ENCODE peak calls at places on chromosomes 1 and 21, in eight cellular contexts. Q is pancreas; P is heart right ventricle; N is left ventricle myocardium inferior; A is bronchial epithelial cell; U is MM.1S; M is DND-41; Y is CD8-positive, alpha-beta T cell. X is an unnamed sample.

GRCh38 chr1:162215902-162216301 is 146.4 kb downstream of the NOS1AP start:
- DNase-seq in A (peak), Y (no peak), Q (no peak), N (no peak), P (no peak), M (no peak), U (no peak), X (no peak)

GRCh38 chr1:219236095-219236494 is 62.4 kb downstream of the LYPLAL1 start:
- DNase-seq in A (no peak), Y (no peak), U (no peak), Q (no peak), M (no peak), P (no peak), N (no peak), X (no peak)

GRCh38 chr1:227369102-227369760 is 50.9 kb upstream of the CDC42BPA start:
- DNase-seq in P (no peak), Y (no peak), M (no peak), A (peak), Q (no peak), N (no peak), U (peak), X (no peak)

GRCh38 chr1:114009393-114009792 is 30.1 kb downstream of the OLFML3 start:
- DNase-seq in A (peak), P (no peak), Q (no peak), M (no peak), N (no peak), U (no peak), Y (no peak), X (no peak)

GRCh38 chr1:240987928-240988327 is 369.1 kb downstream of the RGS7 start:
- DNase-seq in Q (no peak), N (no peak), P (no peak), A (no peak), M (no peak), Y (no peak), U (no peak), X (no peak)

GRCh38 chr1:185694081-185694480 is 40.1 kb upstream of the HMCN1 start:
- DNase-seq in M (no peak), Q (peak), N (no peak), A (no peak), U (peak), P (no peak), Y (no peak), X (no peak)

GRCh38 chr21:46122758-46123683 is 25.1 kb downstream of the COL6A2 start:
- DNase-seq in Y (no peak), N (peak), A (no peak), P (no peak), U (no peak), M (no peak), Q (peak), X (no peak)

GRCh38 chr1:61078611-61079010 is 3.8 kb upstream of the NFIA start:
- DNase-seq in N (no peak), P (no peak), Y (no peak), U (no peak), M (no peak), Q (no peak), A (no peak), X (no peak)

GRCh38 chr1:202623075-202623474 is 87.2 kb downstream of the SYT2 start:
- DNase-seq in A (no peak), Q (no peak), N (peak), M (no peak), U (no peak), P (peak), Y (no peak), X (no peak)

GRCh38 chr1:203153051-203153988 is 22.3 kb downstream of the MYBPH start:
- DNase-seq in N (no peak), Y (no peak), U (no peak), A (no peak), P (no peak), Q (no peak), M (no peak), X (no peak)

GRCh38 chr21:44360174-44360573 is 6.8 kb downstream of the TRPM2 start:
- DNase-seq in A (no peak), P (no peak), Q (no peak), Y (no peak), N (no peak), M (no peak), U (no peak), X (no peak)

GRCh38 chr1:7786785-7787184 is 2.7 kb downstream of the PER3 start:
- DNase-seq in Y (no peak), M (no peak), P (no peak), N (no peak), Q (no peak), A (no peak), U (no peak), X (no peak)

GRCh38 chr1:243496173-243496553 is 240.3 kb downstream of the SDCCAG8 start:
- DNase-seq in M (no peak), U (no peak), Y (no peak), A (no peak), P (peak), N (no peak), Q (no peak), X (no peak)

GRCh38 chr1:67700692-67701410 is 15.8 kb downstream of the GADD45A start:
- DNase-seq in N (no peak), M (no peak), Y (no peak), Q (no peak), A (peak), P (no peak), U (no peak), X (no peak)

GRCh38 chr1:91613594-91613993 is 112.9 kb downstream of the CDC7 start:
- DNase-seq in U (no peak), A (peak), Y (no peak), P (no peak), M (no peak), Q (no peak), N (no peak), X (no peak)

GRCh38 chr1:91621907-91622306 is 121.3 kb downstream of the CDC7 start:
- DNase-seq in M (no peak), Y (no peak), U (no peak), P (no peak), N (no peak), Q (no peak), A (no peak), X (no peak)

GRCh38 chr1:91619881-91620280 is 119.2 kb downstream of the CDC7 start:
- DNase-seq in A (no peak), N (no peak), Q (no peak), P (no peak), M (no peak), Y (no peak), U (no peak), X (no peak)

GRCh38 chr1:91621360-91621759 is 120.7 kb downstream of the CDC7 start:
- DNase-seq in U (no peak), M (no peak), A (no peak), Q (no peak), N (no peak), P (no peak), Y (no peak), X (no peak)

GRCh38 chr1:91617242-91617837 is 116.7 kb downstream of the CDC7 start:
- DNase-seq in U (no peak), N (peak), M (no peak), A (no peak), Q (peak), Y (no peak), P (peak), X (no peak)
- TF ChIP-seq CTCF in U (no peak), N (peak), M (peak), A (peak), Q (no peak), Y (no peak), P (peak), X (no peak)

DNA sequence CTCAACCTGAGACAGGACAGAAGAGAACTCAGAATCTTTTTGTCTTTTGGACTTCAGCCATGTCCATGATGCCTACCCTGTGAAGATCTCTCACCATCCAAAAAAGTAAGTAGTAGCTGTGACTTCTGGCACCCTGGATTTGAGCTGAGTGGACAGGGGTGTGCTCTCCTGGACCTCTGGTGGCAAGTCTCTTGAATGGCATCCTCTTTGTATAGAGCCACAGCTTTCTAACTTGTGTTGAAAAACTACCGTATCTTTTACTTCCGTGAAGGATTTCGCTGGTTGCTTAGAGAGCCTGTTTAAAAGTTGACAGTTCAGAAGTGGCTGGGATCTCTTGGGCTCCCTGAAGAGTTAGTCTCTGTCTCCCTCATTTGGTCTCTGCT is 1.8 kb downstream of the MFN2 start:
- DNase-seq in A (no peak), N (no peak), M (no peak), P (no peak), Q (no peak), Y (no peak), U (no peak), X (no peak)
- H3K4me3 ChIP-seq in A (peak), N (peak), M (no peak), P (no peak), Q (no peak), Y (no peak), U (no peak), X (no peak)

DNA sequence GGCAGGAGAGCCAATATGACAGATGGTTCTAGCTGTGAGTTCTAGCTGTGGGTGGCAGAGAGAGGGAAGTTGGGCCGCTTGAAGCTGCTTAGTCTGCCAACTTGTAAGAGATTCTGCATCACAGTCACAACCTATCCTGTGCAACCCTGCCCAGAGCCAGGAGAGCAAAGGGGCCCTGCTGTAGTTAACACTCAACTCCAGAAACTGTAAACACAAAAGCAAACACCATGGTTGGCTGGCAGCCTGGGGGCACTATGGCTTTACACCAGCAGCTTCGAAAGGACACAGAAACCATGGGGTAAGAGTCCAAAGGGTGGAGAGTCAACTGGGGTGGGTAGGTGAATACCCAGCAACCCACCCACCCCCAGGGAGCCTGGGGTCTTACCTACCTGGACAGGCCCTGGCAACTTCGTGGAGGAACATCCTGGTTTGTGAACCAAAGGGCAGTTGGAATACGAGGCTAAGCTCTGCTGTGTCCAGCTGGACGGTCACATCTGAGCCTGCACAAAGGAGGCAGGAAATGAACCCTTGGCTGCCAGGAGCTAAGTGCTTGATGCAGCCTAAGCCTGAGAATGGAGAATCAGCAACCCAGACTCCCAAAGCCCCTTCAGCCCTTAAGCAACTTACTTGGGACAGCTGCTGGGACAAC is 6.4 kb downstream of the INPP5B start:
- DNase-seq in A (no peak), P (no peak), N (no peak), U (no peak), Q (no peak), M (no peak), Y (no peak), X (no peak)
- TF ChIP-seq CTCF in A (no peak), P (no peak), N (no peak), U (no peak), Q (no peak), M (no peak), Y (no peak), X (no peak)

GRCh38 chr1:231612393-231613089 is 14.0 kb upstream of the DISC1 start:
- DNase-seq in U (peak), Q (no peak), A (no peak), N (no peak), Y (peak), P (no peak), M (peak), X (no peak)
- H3K4me3 ChIP-seq in U (peak), Q (no peak), A (no peak), N (no peak), Y (peak), P (no peak), M (peak), X (no peak)

DNA sequence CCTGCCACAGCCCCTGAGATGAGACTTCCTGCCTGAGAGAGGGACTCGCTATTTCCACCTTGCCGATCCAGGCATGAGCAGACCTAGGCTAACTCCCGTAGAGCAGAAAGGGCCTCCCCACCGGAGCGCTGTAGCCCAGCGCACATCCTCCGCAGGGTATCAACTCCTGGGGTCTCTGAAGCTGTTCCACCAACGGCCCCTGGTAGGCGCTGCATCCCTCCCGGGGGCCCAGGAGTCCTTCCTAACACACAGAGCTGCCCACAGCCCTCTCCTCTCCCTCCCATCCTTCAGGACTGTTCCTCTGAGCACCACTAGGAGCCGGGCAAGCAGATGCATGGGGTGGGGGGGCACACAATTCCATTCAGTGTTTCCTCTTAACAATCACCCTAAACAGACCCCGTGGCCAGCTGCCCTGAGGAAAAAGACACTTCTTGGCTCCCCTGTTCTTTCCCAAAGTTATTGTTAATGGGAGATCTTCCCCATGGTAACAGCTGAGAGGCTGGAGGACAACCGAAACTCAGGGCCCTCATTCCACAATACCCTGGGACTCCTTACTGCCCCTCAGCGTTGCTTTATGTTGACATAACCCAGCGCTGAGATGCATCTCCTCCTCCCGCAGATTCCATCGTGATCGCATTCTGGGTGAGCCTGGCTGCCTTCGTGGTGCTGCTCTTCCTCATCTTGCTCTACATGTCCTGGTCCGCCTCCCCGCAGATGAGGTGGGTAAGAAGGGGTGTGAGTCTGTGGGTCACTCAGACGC is 7.5 kb downstream of the MRAP start:
- DNase-seq in U (no peak), P (no peak), Q (no peak), N (no peak), Y (no peak), M (no peak), A (no peak), X (no peak)
- TF ChIP-seq CTCF in U (peak), P (no peak), Q (no peak), N (peak), Y (no peak), M (peak), A (peak), X (peak)

GRCh38 chr1:24416666-24417391 is 1.2 kb downstream of the NIPAL3 start:
- DNase-seq in Y (peak), M (peak), N (no peak), Q (no peak), A (peak), U (peak), P (no peak), X (peak)
- H3K4me3 ChIP-seq in Y (peak), M (peak), N (peak), Q (peak), A (peak), U (peak), P (peak), X (peak)

GRCh38 chr1:230978491-230979388 is at the start of the genes ARV1 and TTC13:
- DNase-seq in A (peak), Q (peak), Y (peak), M (peak), P (peak), U (peak), N (peak), X (peak)
- TF ChIP-seq CTCF in A (peak), Q (no peak), Y (peak), M (peak), P (no peak), U (peak), N (peak), X (peak)

GRCh38 chr1:210254298-210254697 is 21.7 kb downstream of the SERTAD4 start:
- DNase-seq in P (no peak), N (no peak), Y (no peak), U (no peak), A (no peak), M (no peak), Q (no peak), X (no peak)

GRCh38 chr1:210250665-210250997 is 18.0 kb downstream of the SERTAD4 start:
- DNase-seq in M (no peak), A (no peak), U (peak), P (peak), Q (peak), N (no peak), Y (no peak), X (no peak)

GRCh38 chr1:210250998-210251679 is 18.5 kb downstream of the SERTAD4 start:
- DNase-seq in A (peak), M (peak), N (peak), P (peak), U (peak), Y (no peak), Q (peak), X (no peak)

GRCh38 chr1:210252621-210253041 is 20.0 kb downstream of the SERTAD4 start:
- DNase-seq in M (no peak), Y (no peak), N (peak), U (peak), P (peak), Q (peak), A (no peak), X (no peak)

DNA sequence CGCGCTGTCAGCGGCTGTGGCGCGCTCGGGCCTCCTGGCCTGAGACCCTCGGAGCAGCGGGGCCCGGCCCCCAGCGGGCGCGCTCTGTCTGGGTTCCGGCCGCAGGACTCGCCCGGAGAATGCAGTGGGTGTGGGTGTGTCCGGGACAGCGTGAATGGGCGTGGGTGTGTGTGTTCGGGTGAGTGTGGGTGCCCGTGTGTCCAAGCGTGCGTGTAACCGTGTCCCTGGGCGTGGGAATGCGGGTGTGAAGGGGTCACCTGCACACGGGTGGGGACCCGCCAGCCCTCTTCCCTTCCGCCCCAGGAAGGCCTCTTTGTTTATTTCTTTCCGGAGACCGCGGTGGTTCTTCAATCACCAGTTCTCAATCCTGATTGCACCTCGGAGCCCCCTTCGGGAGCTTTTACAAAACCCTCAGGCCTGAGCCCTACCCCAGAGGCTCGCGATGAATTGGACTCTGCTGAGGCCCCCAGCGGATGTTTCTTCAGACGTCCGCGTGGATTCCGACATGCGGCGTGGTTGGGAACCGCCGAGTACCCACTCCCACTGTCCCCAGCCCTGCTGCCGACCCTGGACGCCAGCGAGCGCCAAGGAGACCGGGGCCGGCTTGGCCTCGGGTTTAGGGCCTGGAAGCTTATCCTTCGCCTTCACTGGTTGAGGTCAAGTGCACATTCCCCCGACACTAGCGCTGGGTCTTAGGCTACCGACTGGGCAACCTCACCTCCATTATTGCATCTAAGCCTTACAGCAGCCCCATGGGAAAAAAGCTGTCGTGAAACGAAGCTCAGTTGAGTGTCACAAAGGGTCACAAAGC is 19.3 kb downstream of the SERTAD4 start:
- DNase-seq in Y (no peak), U (no peak), M (no peak), N (no peak), P (peak), Q (peak), A (no peak), X (no peak)
- H3K4me3 ChIP-seq in Y (peak), U (peak), M (no peak), N (peak), P (peak), Q (peak), A (peak), X (peak)

DNA sequence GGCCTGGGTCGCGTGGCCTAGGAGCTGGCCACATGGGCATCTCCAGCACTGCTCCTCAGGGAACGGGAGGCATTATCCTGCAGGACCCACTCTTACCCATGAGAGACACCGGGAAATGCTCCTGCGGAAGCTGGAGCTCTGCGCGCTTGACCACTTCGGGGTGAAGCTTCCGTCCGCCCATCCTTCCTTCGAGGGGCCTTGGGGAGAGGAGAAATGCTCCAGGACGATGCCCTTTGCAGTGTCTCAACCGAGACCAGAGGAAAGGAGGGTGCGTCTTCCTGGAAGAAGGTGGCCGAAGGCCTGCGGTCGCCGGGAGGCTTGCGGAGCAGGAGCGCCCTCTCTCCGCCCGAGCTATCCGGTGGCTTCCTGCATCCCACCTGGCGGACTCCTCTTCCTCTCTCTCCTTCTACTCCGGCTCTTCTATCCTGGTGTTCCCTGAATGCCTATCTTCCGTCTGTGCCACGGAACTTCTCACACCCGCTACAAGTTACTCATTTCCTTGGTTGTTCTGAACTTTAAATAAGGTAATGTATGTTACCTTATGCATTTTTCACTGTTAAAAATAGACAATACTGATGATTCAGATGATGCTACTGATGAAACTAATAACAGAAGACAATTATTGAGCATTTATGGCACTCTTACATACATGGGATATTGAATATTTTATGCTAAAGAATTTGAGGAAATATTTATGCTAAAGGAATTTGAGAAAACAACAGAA is 91.4 kb downstream of the PRKAB2 start:
- DNase-seq in U (no peak), P (no peak), A (no peak), N (no peak), Y (no peak), Q (no peak), M (no peak), X (no peak)
- TF ChIP-seq CTCF in U (peak), P (no peak), A (no peak), N (no peak), Y (no peak), Q (no peak), M (no peak), X (no peak)

GRCh38 chr1:212234431-212235298 is 50.5 kb upstream of the PPP2R5A start:
- DNase-seq in N (peak), Q (peak), U (peak), P (no peak), Y (no peak), M (no peak), A (peak), X (peak)
- H3K4me3 ChIP-seq in N (no peak), Q (no peak), U (no peak), P (no peak), Y (no peak), M (no peak), A (no peak), X (no peak)

X was measured in AG09309.